ENCODE peak calls at places on chromosomes 7 and 10, in four cellular contexts. D is mucosa of gallbladder, O is iPS DF 19.7, A is T1000. Z is an unnamed sample.

GRCh38 chr7:104160375-104160774 is 47.4 kb downstream of the ORC5 start:
- DNase-seq in D (no peak), O (no peak), A (no peak), Z (no peak)

GRCh38 chr10:93559490-93559889 is 7.0 kb upstream of the FFAR4 start:
- DNase-seq in D (no peak), O (no peak), A (no peak), Z (no peak)

GRCh38 chr7:31028006-31028405 is 24.1 kb upstream of the ADCYAP1R1 start:
- DNase-seq in D (no peak), O (no peak), A (no peak), Z (no peak)

GRCh38 chr7:142812437-142813215 is 41.9 kb downstream of the PRSS2 start:
- DNase-seq in D (no peak), O (no peak), A (no peak), Z (no peak)

GRCh38 chr7:151402029-151402835 is 7.6 kb downstream of the WDR86 start:
- DNase-seq in D (no peak), O (no peak), A (no peak), Z (no peak)

GRCh38 chr10:58177362-58177947 is 90.2 kb downstream of the IPMK start:
- DNase-seq in D (no peak), O (no peak), A (no peak), Z (no peak)

GRCh38 chr7:43647314-43647691 is 64.4 kb downstream of the STK17A start:
- DNase-seq in D (no peak), O (no peak), A (no peak), Z (no peak)

GRCh38 chr7:112182749-112183148 is 23.4 kb downstream of the DOCK4 start:
- DNase-seq in D (no peak), O (no peak), A (no peak), Z (no peak)

GRCh38 chr7:144842377-144842851 is 6.6 kb upstream of the TPK1 start:
- DNase-seq in D (peak), O (no peak), A (no peak), Z (no peak)

Z was measured in posterior vena cava.